ENCODE peak calls at places on chromosomes 2 and 18, in six cellular contexts. P is BE2C, O is AG10803, V is esophagus squamous epithelium, C is hepatocyte, H is cardiac muscle cell. W is an unnamed sample.

GRCh38 chr2:140454717-140455116 is 1674.5 kb upstream of the NXPH2 start:
- DNase-seq in V (no peak), C (no peak), P (no peak), O (peak), H (no peak), W (no peak)

GRCh38 chr2:240170354-240170735 is 29.9 kb upstream of the OTOS start:
- DNase-seq in H (no peak), O (no peak), C (peak), P (peak), V (no peak), W (no peak)

GRCh38 chr2:121902171-121902591 is 146.7 kb downstream of the TSN start:
- DNase-seq in H (no peak), O (peak), V (no peak), C (no peak), P (no peak), W (no peak)

GRCh38 chr18:13246121-13246520 is 27.6 kb downstream of the LDLRAD4 start:
- DNase-seq in H (no peak), V (no peak), O (no peak), C (no peak), P (no peak), W (no peak)

GRCh38 chr2:441258-442023 is 153.6 kb upstream of the ALKAL2 start:
- DNase-seq in O (no peak), C (no peak), H (no peak), P (no peak), V (no peak), W (peak)

GRCh38 chr2:208265807-208266640 is at the start of gene PIKFYVE:
- DNase-seq in H (peak), P (peak), C (peak), V (peak), O (peak), W (peak)

GRCh38 chr2:120604767-120605166 is 130.9 kb upstream of the GLI2 start:
- DNase-seq in V (no peak), H (no peak), P (no peak), C (no peak), O (no peak), W (no peak)

GRCh38 chr2:238066218-238066617 is 5.4 kb downstream of the SCLY start:
- DNase-seq in H (no peak), C (no peak), P (no peak), O (no peak), V (no peak), W (no peak)

GRCh38 chr2:230097841-230098240 is 29.1 kb upstream of the SLC16A14 start:
- DNase-seq in H (no peak), C (no peak), V (no peak), O (no peak), P (no peak), W (no peak)

GRCh38 chr18:24366328-24366727 is 31.3 kb downstream of the OSBPL1A start:
- DNase-seq in V (no peak), H (no peak), C (no peak), P (no peak), O (no peak), W (no peak)

GRCh38 chr2:120317180-120317533 is 28.8 kb upstream of the INHBB start:
- DNase-seq in O (no peak), H (no peak), C (no peak), V (no peak), P (no peak), W (no peak)

DNA sequence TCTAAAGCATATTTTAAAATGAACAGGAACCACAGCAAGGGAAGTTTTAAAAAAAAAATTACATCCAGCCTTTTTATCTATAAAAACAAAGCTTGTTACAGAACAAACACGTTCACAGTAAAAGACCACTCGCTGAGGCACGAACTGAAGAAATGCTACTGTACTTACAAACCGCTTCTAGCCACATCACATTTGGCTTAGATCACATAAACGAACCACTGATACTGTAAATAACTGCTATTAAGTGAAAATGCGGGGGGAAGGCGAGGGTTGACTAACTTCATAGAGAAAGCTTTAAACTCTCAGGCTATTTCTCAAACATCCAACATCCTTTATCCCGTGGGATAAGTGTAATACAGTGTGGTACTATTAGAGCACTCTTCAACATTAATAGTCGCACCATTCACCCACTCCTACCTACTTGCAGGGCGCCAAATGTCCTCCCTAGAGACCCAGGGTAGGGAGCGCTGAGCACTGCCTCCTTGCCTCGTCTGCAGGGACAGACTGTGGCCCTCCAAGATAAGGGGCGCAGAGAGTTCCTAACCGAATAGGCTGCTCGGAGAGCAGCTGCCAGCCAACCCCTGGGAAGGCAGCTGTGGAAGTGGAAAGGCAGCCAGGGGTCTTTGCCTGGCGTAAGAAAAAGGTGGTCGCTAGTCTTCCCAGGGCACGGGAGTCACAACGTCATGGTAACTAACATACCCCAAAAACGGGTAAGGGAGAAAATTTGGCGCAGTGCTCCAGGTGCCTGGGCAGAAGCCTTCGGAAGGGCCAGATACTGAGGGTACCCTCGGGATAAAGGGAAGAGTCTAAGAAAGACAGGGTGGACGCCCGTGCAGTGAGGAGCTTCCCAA is 841 bp downstream of the GPR155 start:
- DNase-seq in O (peak), V (peak), H (peak), P (peak), C (peak), W (peak)
- H3K4me3 ChIP-seq in O (peak), V (peak), H (peak), P (peak), C (peak), W (peak)

GRCh38 chr18:11828772-11829432 is 22.3 kb upstream of the CHMP1B start:
- DNase-seq in P (no peak), O (no peak), H (no peak), C (no peak), V (no peak), W (no peak)

GRCh38 chr18:11823545-11823944 is 27.7 kb upstream of the CHMP1B start:
- DNase-seq in H (no peak), V (no peak), P (no peak), O (no peak), C (no peak), W (no peak)

GRCh38 chr18:11830585-11830984 is 20.6 kb upstream of the CHMP1B start:
- DNase-seq in H (no peak), P (no peak), O (no peak), V (no peak), C (no peak), W (no peak)

GRCh38 chr18:11827963-11828362 is 23.2 kb upstream of the CHMP1B start:
- DNase-seq in O (no peak), P (no peak), C (no peak), V (no peak), H (no peak), W (no peak)

DNA sequence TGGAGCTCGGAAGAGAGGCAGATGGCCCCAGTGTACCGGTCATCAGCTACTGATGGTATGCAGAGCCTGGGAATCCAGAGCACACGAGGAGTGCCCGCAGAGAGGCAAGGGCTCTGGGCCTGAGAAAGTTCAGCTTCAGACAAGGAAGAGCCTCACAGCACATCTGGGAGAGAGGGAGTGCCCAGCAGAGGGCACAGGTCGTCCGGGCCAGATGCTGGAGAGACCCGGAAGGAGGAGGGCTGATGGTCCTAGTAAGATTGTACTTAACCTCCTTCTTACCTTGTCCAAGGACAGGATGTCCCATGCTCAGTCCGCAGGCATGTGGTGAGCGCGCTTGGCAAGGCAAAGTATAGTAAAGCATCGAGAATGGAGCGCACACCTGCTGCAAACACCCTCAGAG is 24.4 kb upstream of the CHMP1B start:
- DNase-seq in H (no peak), O (no peak), C (no peak), P (no peak), V (no peak), W (peak)
- TF ChIP-seq CTCF in H (no peak), O (no peak), C (no peak), P (no peak), V (no peak), W (no peak)

GRCh38 chr2:47345584-47345913 is 57.4 kb upstream of the MSH2 start:
- DNase-seq in H (no peak), V (no peak), O (no peak), P (no peak), C (no peak), W (no peak)
- H3K4me3 ChIP-seq in H (no peak), V (peak), O (no peak), P (peak), C (peak), W (no peak)

DNA sequence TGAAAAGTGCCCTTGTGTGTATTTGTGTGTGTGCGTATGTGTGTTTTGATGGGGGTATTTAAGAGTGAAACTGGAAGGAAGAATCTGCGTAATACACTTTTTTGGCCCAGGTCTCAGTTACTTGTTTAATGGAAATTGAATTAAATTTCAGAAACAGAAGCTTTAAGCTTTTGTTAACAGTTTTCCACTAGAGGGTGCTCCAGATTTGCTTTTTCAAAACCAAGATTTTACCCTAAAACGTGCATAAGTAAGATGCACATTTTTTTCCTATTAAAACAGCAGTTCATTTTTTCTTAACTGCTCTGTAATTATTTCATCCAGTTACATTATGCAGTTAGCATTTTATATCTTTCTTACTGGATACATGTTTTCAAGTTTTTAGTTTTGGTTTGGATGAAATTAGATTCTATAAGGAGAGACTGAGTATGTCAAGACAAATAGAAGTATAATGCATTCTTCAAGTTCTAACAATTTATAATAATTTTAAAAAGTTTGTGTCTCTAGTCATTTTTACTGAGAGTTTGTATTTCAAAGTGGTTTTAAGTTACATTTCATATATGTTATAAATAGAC is 97.2 kb downstream of the PIK3C3 start:
- DNase-seq in O (peak), H (no peak), C (peak), P (no peak), V (no peak), W (no peak)
- TF ChIP-seq CTCF in O (peak), H (peak), C (peak), P (peak), V (no peak), W (no peak)

GRCh38 chr18:62485684-62486083 is 37.1 kb upstream of the ZCCHC2 start:
- DNase-seq in P (no peak), O (peak), C (peak), V (no peak), H (no peak), W (no peak)
- H3K4me3 ChIP-seq in P (no peak), O (peak), C (no peak), V (no peak), H (no peak), W (no peak)

GRCh38 chr2:234981197-234982095 is 29.6 kb downstream of the SH3BP4 start:
- DNase-seq in O (peak), C (peak), V (no peak), P (peak), H (peak), W (no peak)
- TF ChIP-seq CTCF in O (peak), C (no peak), V (no peak), P (peak), H (peak), W (no peak)